ENCODE peak calls at places on chromosomes 3 and 15, in five cellular contexts. One of them, this sample, is unnamed.

GRCh38 chr3:16884748-16885587 is at the start of gene PLCL2:
- DNase-seq in AG04450: no peak
- DNase-seq in body of pancreas: peak
- DNase-seq in naive thymus-derived CD4-positive, alpha-beta T cell: peak
- DNase-seq in heart left ventricle: peak
- DNase-seq in this sample: no peak

GRCh38 chr3:153599685-153600084 is 437.7 kb downstream of the RAP2B start:
- DNase-seq in naive thymus-derived CD4-positive, alpha-beta T cell: no peak
- DNase-seq in body of pancreas: peak
- DNase-seq in AG04450: peak
- DNase-seq in heart left ventricle: no peak
- DNase-seq in this sample: no peak

GRCh38 chr15:96344706-96345559 is 14.4 kb downstream of the NR2F2 start:
- DNase-seq in body of pancreas: no peak
- DNase-seq in naive thymus-derived CD4-positive, alpha-beta T cell: no peak
- DNase-seq in AG04450: no peak
- DNase-seq in heart left ventricle: no peak
- DNase-seq in this sample: no peak

GRCh38 chr15:56948766-56949105 is 30.3 kb downstream of the TCF12 start:
- DNase-seq in naive thymus-derived CD4-positive, alpha-beta T cell: no peak
- DNase-seq in body of pancreas: no peak
- DNase-seq in heart left ventricle: no peak
- DNase-seq in AG04450: no peak
- DNase-seq in this sample: no peak

GRCh38 chr15:45117327-45118130 is 3.4 kb downstream of the DUOXA2 start:
- DNase-seq in heart left ventricle: no peak
- DNase-seq in naive thymus-derived CD4-positive, alpha-beta T cell: no peak
- DNase-seq in body of pancreas: no peak
- DNase-seq in AG04450: no peak
- DNase-seq in this sample: no peak

GRCh38 chr3:157142315-157142714 is 17.6 kb downstream of the CCNL1 start:
- DNase-seq in body of pancreas: no peak
- DNase-seq in AG04450: no peak
- DNase-seq in naive thymus-derived CD4-positive, alpha-beta T cell: no peak
- DNase-seq in heart left ventricle: no peak
- DNase-seq in this sample: no peak

GRCh38 chr3:116260491-116260890 is 184.8 kb downstream of the LSAMP start:
- DNase-seq in AG04450: no peak
- DNase-seq in body of pancreas: no peak
- DNase-seq in naive thymus-derived CD4-positive, alpha-beta T cell: no peak
- DNase-seq in heart left ventricle: no peak
- DNase-seq in this sample: no peak

GRCh38 chr3:185537369-185537970 is 14.9 kb downstream of the LIPH start:
- DNase-seq in AG04450: no peak
- DNase-seq in naive thymus-derived CD4-positive, alpha-beta T cell: peak
- DNase-seq in heart left ventricle: peak
- DNase-seq in body of pancreas: peak
- DNase-seq in this sample: peak

GRCh38 chr3:131047582-131047981 is 20.9 kb downstream of the NEK11 start:
- DNase-seq in AG04450: no peak
- DNase-seq in body of pancreas: no peak
- DNase-seq in heart left ventricle: no peak
- DNase-seq in naive thymus-derived CD4-positive, alpha-beta T cell: no peak
- DNase-seq in this sample: no peak

GRCh38 chr15:82810061-82810862 is 834 bp downstream of the WHAMM start:
- DNase-seq in naive thymus-derived CD4-positive, alpha-beta T cell: peak
- DNase-seq in heart left ventricle: peak
- DNase-seq in AG04450: no peak
- DNase-seq in body of pancreas: peak
- DNase-seq in this sample: no peak

GRCh38 chr3:119600732-119601131 is 3.0 kb downstream of the PLA1A start:
- DNase-seq in AG04450: no peak
- DNase-seq in heart left ventricle: peak
- DNase-seq in naive thymus-derived CD4-positive, alpha-beta T cell: no peak
- DNase-seq in body of pancreas: no peak
- DNase-seq in this sample: peak

GRCh38 chr15:96335429-96335807 is 4.9 kb downstream of the NR2F2 start:
- DNase-seq in AG04450: no peak
- DNase-seq in body of pancreas: no peak
- DNase-seq in heart left ventricle: no peak
- DNase-seq in naive thymus-derived CD4-positive, alpha-beta T cell: no peak
- DNase-seq in this sample: no peak

GRCh38 chr15:25739687-25740121 is 123.4 kb downstream of the ATP10A start:
- DNase-seq in heart left ventricle: no peak
- DNase-seq in naive thymus-derived CD4-positive, alpha-beta T cell: no peak
- DNase-seq in AG04450: peak
- DNase-seq in body of pancreas: no peak
- DNase-seq in this sample: no peak

GRCh38 chr3:147937341-147937740 is 528.2 kb downstream of the ZIC1 start:
- DNase-seq in heart left ventricle: no peak
- DNase-seq in body of pancreas: no peak
- DNase-seq in AG04450: no peak
- DNase-seq in naive thymus-derived CD4-positive, alpha-beta T cell: no peak
- DNase-seq in this sample: no peak

GRCh38 chr3:39383190-39383912 is at the start of gene SLC25A38:
- DNase-seq in heart left ventricle: peak
- DNase-seq in AG04450: peak
- DNase-seq in body of pancreas: peak
- DNase-seq in naive thymus-derived CD4-positive, alpha-beta T cell: peak
- DNase-seq in this sample: peak

GRCh38 chr15:92908369-92909057 is 8.4 kb downstream of the CHD2 start:
- DNase-seq in AG04450: no peak
- DNase-seq in body of pancreas: no peak
- DNase-seq in naive thymus-derived CD4-positive, alpha-beta T cell: no peak
- DNase-seq in heart left ventricle: no peak
- DNase-seq in this sample: no peak

GRCh38 chr3:175258763-175259162 is 399.6 kb downstream of the NAALADL2 start:
- DNase-seq in AG04450: no peak
- DNase-seq in naive thymus-derived CD4-positive, alpha-beta T cell: no peak
- DNase-seq in body of pancreas: peak
- DNase-seq in heart left ventricle: no peak
- DNase-seq in this sample: no peak

GRCh38 chr3:186921578-186921977 is 8.7 kb upstream of the ST6GAL1 start:
- DNase-seq in AG04450: no peak
- DNase-seq in body of pancreas: no peak
- DNase-seq in heart left ventricle: no peak
- DNase-seq in naive thymus-derived CD4-positive, alpha-beta T cell: no peak
- DNase-seq in this sample: no peak

GRCh38 chr3:70930066-70930465 is 617.6 kb upstream of the MDFIC2 start:
- DNase-seq in naive thymus-derived CD4-positive, alpha-beta T cell: no peak
- DNase-seq in body of pancreas: no peak
- DNase-seq in heart left ventricle: no peak
- DNase-seq in AG04450: no peak
- DNase-seq in this sample: no peak

GRCh38 chr3:54777141-54777540 is 150.7 kb downstream of the LRTM1 start:
- DNase-seq in body of pancreas: no peak
- DNase-seq in AG04450: no peak
- DNase-seq in naive thymus-derived CD4-positive, alpha-beta T cell: no peak
- DNase-seq in heart left ventricle: no peak
- DNase-seq in this sample: no peak

GRCh38 chr3:87088366-87088983 is 97.5 kb upstream of the VGLL3 start:
- DNase-seq in heart left ventricle: no peak
- DNase-seq in body of pancreas: no peak
- DNase-seq in AG04450: no peak
- DNase-seq in naive thymus-derived CD4-positive, alpha-beta T cell: no peak
- DNase-seq in this sample: no peak

GRCh38 chr3:139745831-139746230 is 68.1 kb upstream of the NMNAT3 start:
- DNase-seq in naive thymus-derived CD4-positive, alpha-beta T cell: no peak
- DNase-seq in AG04450: no peak
- DNase-seq in body of pancreas: no peak
- DNase-seq in heart left ventricle: no peak
- DNase-seq in this sample: no peak

GRCh38 chr15:54082836-54083492 is 104.7 kb downstream of the UNC13C start:
- DNase-seq in AG04450: no peak
- DNase-seq in body of pancreas: no peak
- DNase-seq in heart left ventricle: no peak
- DNase-seq in naive thymus-derived CD4-positive, alpha-beta T cell: no peak
- DNase-seq in this sample: no peak

GRCh38 chr15:39115379-39116057 is 465.4 kb upstream of the THBS1 start:
- DNase-seq in AG04450: no peak
- DNase-seq in naive thymus-derived CD4-positive, alpha-beta T cell: no peak
- DNase-seq in heart left ventricle: no peak
- DNase-seq in body of pancreas: no peak
- DNase-seq in this sample: no peak

GRCh38 chr3:37770336-37770735 is 91.3 kb upstream of the CTDSPL start:
- DNase-seq in heart left ventricle: peak
- DNase-seq in body of pancreas: no peak
- DNase-seq in AG04450: no peak
- DNase-seq in naive thymus-derived CD4-positive, alpha-beta T cell: no peak
- DNase-seq in this sample: no peak

GRCh38 chr3:87410110-87410509 is 133.7 kb upstream of the POU1F1 start:
- DNase-seq in naive thymus-derived CD4-positive, alpha-beta T cell: no peak
- DNase-seq in AG04450: no peak
- DNase-seq in heart left ventricle: no peak
- DNase-seq in body of pancreas: no peak
- DNase-seq in this sample: no peak

GRCh38 chr15:76337739-76338554 is 1.4 kb downstream of the ISL2 start:
- DNase-seq in AG04450: no peak
- DNase-seq in heart left ventricle: no peak
- DNase-seq in body of pancreas: no peak
- DNase-seq in naive thymus-derived CD4-positive, alpha-beta T cell: no peak
- DNase-seq in this sample: no peak

GRCh38 chr3:88189361-88189810 is 39.6 kb downstream of the C3orf38 start:
- DNase-seq in heart left ventricle: no peak
- DNase-seq in body of pancreas: no peak
- DNase-seq in AG04450: no peak
- DNase-seq in naive thymus-derived CD4-positive, alpha-beta T cell: no peak
- DNase-seq in this sample: peak

GRCh38 chr3:41202834-41203345 is 3.6 kb downstream of the CTNNB1 start:
- DNase-seq in naive thymus-derived CD4-positive, alpha-beta T cell: no peak
- DNase-seq in AG04450: no peak
- DNase-seq in body of pancreas: peak
- DNase-seq in heart left ventricle: no peak
- DNase-seq in this sample: no peak
- H3K4me3 ChIP-seq in naive thymus-derived CD4-positive, alpha-beta T cell: peak
- H3K4me3 ChIP-seq in AG04450: peak
- H3K4me3 ChIP-seq in body of pancreas: no peak
- H3K4me3 ChIP-seq in heart left ventricle: peak
- H3K4me3 ChIP-seq in this sample: no peak

GRCh38 chr3:104849070-104849469 is 517.6 kb upstream of the ALCAM start:
- DNase-seq in body of pancreas: no peak
- DNase-seq in naive thymus-derived CD4-positive, alpha-beta T cell: no peak
- DNase-seq in AG04450: no peak
- DNase-seq in heart left ventricle: no peak
- DNase-seq in this sample: no peak

DNA sequence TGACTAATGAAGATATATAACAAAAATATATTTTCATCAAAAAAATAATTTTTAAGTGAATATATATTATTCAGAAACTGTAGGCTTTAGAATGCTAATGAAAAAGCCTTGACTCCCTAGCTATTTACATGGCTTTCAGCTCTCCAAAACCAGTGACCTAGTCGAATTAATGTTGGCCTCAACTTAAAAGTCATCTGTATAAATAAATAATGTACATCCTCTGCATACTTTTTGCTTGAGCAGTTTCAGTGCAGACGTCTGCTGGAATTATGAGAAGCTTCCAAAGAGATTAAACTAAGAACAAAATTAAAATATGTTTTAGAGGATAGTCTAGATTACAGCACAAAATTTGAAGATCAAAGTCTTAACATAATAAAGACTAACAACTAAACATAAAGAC is 520.4 kb upstream of the ALCAM start:
- DNase-seq in naive thymus-derived CD4-positive, alpha-beta T cell: no peak
- DNase-seq in body of pancreas: no peak
- DNase-seq in AG04450: peak
- DNase-seq in heart left ventricle: no peak
- DNase-seq in this sample: no peak
- H3K4me3 ChIP-seq in naive thymus-derived CD4-positive, alpha-beta T cell: no peak
- H3K4me3 ChIP-seq in body of pancreas: no peak
- H3K4me3 ChIP-seq in AG04450: no peak
- H3K4me3 ChIP-seq in heart left ventricle: no peak
- H3K4me3 ChIP-seq in this sample: no peak

GRCh38 chr3:129046037-129046731 is 14.4 kb upstream of the GP9 start:
- DNase-seq in naive thymus-derived CD4-positive, alpha-beta T cell: no peak
- DNase-seq in AG04450: no peak
- DNase-seq in body of pancreas: no peak
- DNase-seq in heart left ventricle: no peak
- DNase-seq in this sample: no peak
- H3K4me3 ChIP-seq in naive thymus-derived CD4-positive, alpha-beta T cell: peak
- H3K4me3 ChIP-seq in AG04450: no peak
- H3K4me3 ChIP-seq in body of pancreas: no peak
- H3K4me3 ChIP-seq in heart left ventricle: peak
- H3K4me3 ChIP-seq in this sample: no peak

DNA sequence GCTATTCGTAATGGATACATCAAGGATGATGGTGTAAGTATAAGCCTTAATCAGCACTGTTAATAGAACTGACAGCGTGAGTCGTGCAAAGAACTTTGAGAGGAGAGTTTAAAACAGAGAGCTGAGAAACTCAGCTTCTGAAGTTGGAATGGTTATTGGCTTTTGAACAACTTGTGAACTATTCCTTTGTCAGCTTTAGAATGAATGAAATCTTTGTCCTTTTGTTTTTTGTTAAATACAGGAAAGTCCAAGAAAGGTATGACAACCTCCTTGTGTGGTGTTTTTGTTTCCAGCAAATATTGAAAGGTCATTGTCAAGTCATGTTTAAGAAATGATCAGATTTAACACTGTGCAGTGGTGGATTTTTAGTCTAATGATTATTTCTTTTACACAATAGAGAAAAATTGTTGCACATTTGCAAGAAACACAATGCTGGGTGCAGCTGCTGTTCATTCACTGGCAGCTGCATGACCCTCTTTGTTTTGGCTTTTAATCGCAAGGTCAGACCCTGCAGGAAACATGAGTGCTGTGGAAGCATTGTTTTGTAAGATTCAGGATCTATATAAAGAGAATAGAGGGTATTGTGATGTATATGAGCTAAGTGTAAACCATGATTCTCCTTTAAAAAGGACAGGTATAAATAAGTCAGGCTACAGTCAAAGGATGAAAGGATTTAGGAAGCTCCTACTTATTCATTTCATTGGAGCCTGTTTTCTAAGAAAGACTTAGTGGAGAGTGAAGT is 21.7 kb upstream of the ABHD10 start:
- DNase-seq in naive thymus-derived CD4-positive, alpha-beta T cell: no peak
- DNase-seq in heart left ventricle: no peak
- DNase-seq in AG04450: no peak
- DNase-seq in body of pancreas: no peak
- DNase-seq in this sample: no peak
- H3K4me3 ChIP-seq in naive thymus-derived CD4-positive, alpha-beta T cell: no peak
- H3K4me3 ChIP-seq in heart left ventricle: no peak
- H3K4me3 ChIP-seq in AG04450: no peak
- H3K4me3 ChIP-seq in body of pancreas: no peak
- H3K4me3 ChIP-seq in this sample: no peak